ENCODE peak calls at places on chromosome 1, in eight cellular contexts. One of them, this sample, is unnamed.

GRCh38 chr1:37038703-37039093 is 4.4 kb upstream of the GRIK3 start:
- DNase-seq in cardiac septum: no peak
- DNase-seq in adrenal gland: no peak
- DNase-seq in body of pancreas: peak
- DNase-seq in activated T-cell treated with anti-CD3 and anti-CD28 coated beads, Interleukin-2, amount 50 U/mL, for 72 hours: no peak
- DNase-seq in mesenchymal stem cell: no peak
- DNase-seq in activated naive CD4-positive, alpha-beta T cell: no peak
- DNase-seq in SW 1271: no peak
- DNase-seq in this sample: no peak

GRCh38 chr1:183089025-183089639 is 65.9 kb downstream of the LAMC1 start:
- DNase-seq in cardiac septum: no peak
- DNase-seq in adrenal gland: no peak
- DNase-seq in body of pancreas: peak
- DNase-seq in activated T-cell treated with anti-CD3 and anti-CD28 coated beads, Interleukin-2, amount 50 U/mL, for 72 hours: no peak
- DNase-seq in mesenchymal stem cell: no peak
- DNase-seq in activated naive CD4-positive, alpha-beta T cell: no peak
- DNase-seq in SW 1271: no peak
- DNase-seq in this sample: no peak

GRCh38 chr1:52676249-52676903 is 21.8 kb downstream of the COA7 start:
- DNase-seq in cardiac septum: no peak
- DNase-seq in adrenal gland: peak
- DNase-seq in body of pancreas: peak
- DNase-seq in activated T-cell treated with anti-CD3 and anti-CD28 coated beads, Interleukin-2, amount 50 U/mL, for 72 hours: no peak
- DNase-seq in mesenchymal stem cell: no peak
- DNase-seq in activated naive CD4-positive, alpha-beta T cell: no peak
- DNase-seq in SW 1271: no peak
- DNase-seq in this sample: no peak

GRCh38 chr1:238485062-238485905 is 594.6 kb upstream of the ZP4 start:
- DNase-seq in cardiac septum: no peak
- DNase-seq in adrenal gland: no peak
- DNase-seq in body of pancreas: no peak
- DNase-seq in activated T-cell treated with anti-CD3 and anti-CD28 coated beads, Interleukin-2, amount 50 U/mL, for 72 hours: no peak
- DNase-seq in mesenchymal stem cell: peak
- DNase-seq in activated naive CD4-positive, alpha-beta T cell: no peak
- DNase-seq in SW 1271: peak
- DNase-seq in this sample: peak

GRCh38 chr1:28163496-28164120 is 12.9 kb downstream of the PTAFR start:
- DNase-seq in cardiac septum: no peak
- DNase-seq in adrenal gland: peak
- DNase-seq in body of pancreas: no peak
- DNase-seq in activated T-cell treated with anti-CD3 and anti-CD28 coated beads, Interleukin-2, amount 50 U/mL, for 72 hours: no peak
- DNase-seq in mesenchymal stem cell: no peak
- DNase-seq in activated naive CD4-positive, alpha-beta T cell: no peak
- DNase-seq in SW 1271: no peak
- DNase-seq in this sample: peak

GRCh38 chr1:33130297-33130696 is 49.3 kb downstream of the AZIN2 start:
- DNase-seq in cardiac septum: no peak
- DNase-seq in adrenal gland: no peak
- DNase-seq in body of pancreas: no peak
- DNase-seq in activated T-cell treated with anti-CD3 and anti-CD28 coated beads, Interleukin-2, amount 50 U/mL, for 72 hours: peak
- DNase-seq in mesenchymal stem cell: no peak
- DNase-seq in activated naive CD4-positive, alpha-beta T cell: no peak
- DNase-seq in SW 1271: no peak
- DNase-seq in this sample: no peak

GRCh38 chr1:225554216-225554812 is 98.6 kb downstream of the ENAH start:
- DNase-seq in cardiac septum: no peak
- DNase-seq in adrenal gland: no peak
- DNase-seq in body of pancreas: no peak
- DNase-seq in activated T-cell treated with anti-CD3 and anti-CD28 coated beads, Interleukin-2, amount 50 U/mL, for 72 hours: no peak
- DNase-seq in mesenchymal stem cell: peak
- DNase-seq in activated naive CD4-positive, alpha-beta T cell: no peak
- DNase-seq in SW 1271: no peak
- DNase-seq in this sample: no peak

GRCh38 chr1:230909974-230910754 is 41.8 kb upstream of the C1orf198 start:
- DNase-seq in cardiac septum: no peak
- DNase-seq in adrenal gland: no peak
- DNase-seq in body of pancreas: no peak
- DNase-seq in activated T-cell treated with anti-CD3 and anti-CD28 coated beads, Interleukin-2, amount 50 U/mL, for 72 hours: no peak
- DNase-seq in mesenchymal stem cell: no peak
- DNase-seq in activated naive CD4-positive, alpha-beta T cell: no peak
- DNase-seq in SW 1271: no peak
- DNase-seq in this sample: no peak

GRCh38 chr1:202770135-202770534 is 38.1 kb downstream of the KDM5B start:
- DNase-seq in cardiac septum: no peak
- DNase-seq in adrenal gland: no peak
- DNase-seq in body of pancreas: no peak
- DNase-seq in activated T-cell treated with anti-CD3 and anti-CD28 coated beads, Interleukin-2, amount 50 U/mL, for 72 hours: no peak
- DNase-seq in mesenchymal stem cell: no peak
- DNase-seq in activated naive CD4-positive, alpha-beta T cell: no peak
- DNase-seq in SW 1271: no peak
- DNase-seq in this sample: no peak

GRCh38 chr1:171961861-171962260 is 120.6 kb downstream of the DNM3 start:
- DNase-seq in cardiac septum: no peak
- DNase-seq in adrenal gland: no peak
- DNase-seq in body of pancreas: no peak
- DNase-seq in activated T-cell treated with anti-CD3 and anti-CD28 coated beads, Interleukin-2, amount 50 U/mL, for 72 hours: no peak
- DNase-seq in mesenchymal stem cell: no peak
- DNase-seq in activated naive CD4-positive, alpha-beta T cell: no peak
- DNase-seq in SW 1271: no peak
- DNase-seq in this sample: no peak

GRCh38 chr1:200856716-200857352 is 15.9 kb upstream of the GPR25 start:
- DNase-seq in cardiac septum: no peak
- DNase-seq in adrenal gland: no peak
- DNase-seq in body of pancreas: no peak
- DNase-seq in activated T-cell treated with anti-CD3 and anti-CD28 coated beads, Interleukin-2, amount 50 U/mL, for 72 hours: no peak
- DNase-seq in mesenchymal stem cell: no peak
- DNase-seq in activated naive CD4-positive, alpha-beta T cell: no peak
- DNase-seq in SW 1271: no peak
- DNase-seq in this sample: no peak

GRCh38 chr1:81287681-81288080 is 513.1 kb upstream of the ADGRL2 start:
- DNase-seq in cardiac septum: no peak
- DNase-seq in adrenal gland: no peak
- DNase-seq in body of pancreas: no peak
- DNase-seq in activated T-cell treated with anti-CD3 and anti-CD28 coated beads, Interleukin-2, amount 50 U/mL, for 72 hours: no peak
- DNase-seq in mesenchymal stem cell: no peak
- DNase-seq in activated naive CD4-positive, alpha-beta T cell: no peak
- DNase-seq in SW 1271: no peak
- DNase-seq in this sample: no peak

GRCh38 chr1:59445040-59445439 is 148.1 kb downstream of the FGGY start:
- DNase-seq in cardiac septum: no peak
- DNase-seq in adrenal gland: no peak
- DNase-seq in body of pancreas: no peak
- DNase-seq in activated T-cell treated with anti-CD3 and anti-CD28 coated beads, Interleukin-2, amount 50 U/mL, for 72 hours: no peak
- DNase-seq in mesenchymal stem cell: peak
- DNase-seq in activated naive CD4-positive, alpha-beta T cell: no peak
- DNase-seq in SW 1271: no peak
- DNase-seq in this sample: no peak

GRCh38 chr1:31429583-31429982 is 16.6 kb downstream of the SERINC2 start:
- DNase-seq in cardiac septum: no peak
- DNase-seq in adrenal gland: peak
- DNase-seq in body of pancreas: no peak
- DNase-seq in activated T-cell treated with anti-CD3 and anti-CD28 coated beads, Interleukin-2, amount 50 U/mL, for 72 hours: no peak
- DNase-seq in mesenchymal stem cell: no peak
- DNase-seq in activated naive CD4-positive, alpha-beta T cell: no peak
- DNase-seq in SW 1271: no peak
- DNase-seq in this sample: peak

GRCh38 chr1:221900678-221901077 is 158.8 kb upstream of the DUSP10 start:
- DNase-seq in cardiac septum: no peak
- DNase-seq in adrenal gland: no peak
- DNase-seq in body of pancreas: no peak
- DNase-seq in activated T-cell treated with anti-CD3 and anti-CD28 coated beads, Interleukin-2, amount 50 U/mL, for 72 hours: no peak
- DNase-seq in mesenchymal stem cell: no peak
- DNase-seq in activated naive CD4-positive, alpha-beta T cell: no peak
- DNase-seq in SW 1271: no peak
- DNase-seq in this sample: no peak

GRCh38 chr1:116123837-116124533 is 12.8 kb downstream of the MAB21L3 start:
- DNase-seq in cardiac septum: no peak
- DNase-seq in adrenal gland: no peak
- DNase-seq in body of pancreas: no peak
- DNase-seq in activated T-cell treated with anti-CD3 and anti-CD28 coated beads, Interleukin-2, amount 50 U/mL, for 72 hours: no peak
- DNase-seq in mesenchymal stem cell: no peak
- DNase-seq in activated naive CD4-positive, alpha-beta T cell: no peak
- DNase-seq in SW 1271: no peak
- DNase-seq in this sample: no peak

GRCh38 chr1:66711420-66711819 is 40.8 kb upstream of the DYNLT5 start:
- DNase-seq in cardiac septum: no peak
- DNase-seq in adrenal gland: no peak
- DNase-seq in body of pancreas: no peak
- DNase-seq in activated T-cell treated with anti-CD3 and anti-CD28 coated beads, Interleukin-2, amount 50 U/mL, for 72 hours: no peak
- DNase-seq in mesenchymal stem cell: peak
- DNase-seq in activated naive CD4-positive, alpha-beta T cell: no peak
- DNase-seq in SW 1271: no peak
- DNase-seq in this sample: no peak

GRCh38 chr1:240946926-240947325 is 335.0 kb upstream of the GREM2 start:
- DNase-seq in cardiac septum: no peak
- DNase-seq in adrenal gland: peak
- DNase-seq in body of pancreas: peak
- DNase-seq in activated T-cell treated with anti-CD3 and anti-CD28 coated beads, Interleukin-2, amount 50 U/mL, for 72 hours: peak
- DNase-seq in mesenchymal stem cell: peak
- DNase-seq in activated naive CD4-positive, alpha-beta T cell: no peak
- DNase-seq in SW 1271: no peak
- DNase-seq in this sample: no peak

GRCh38 chr1:77014396-77014795 is 147.1 kb downstream of the ST6GALNAC5 start:
- DNase-seq in cardiac septum: no peak
- DNase-seq in adrenal gland: no peak
- DNase-seq in body of pancreas: no peak
- DNase-seq in activated T-cell treated with anti-CD3 and anti-CD28 coated beads, Interleukin-2, amount 50 U/mL, for 72 hours: no peak
- DNase-seq in mesenchymal stem cell: no peak
- DNase-seq in activated naive CD4-positive, alpha-beta T cell: no peak
- DNase-seq in SW 1271: no peak
- DNase-seq in this sample: no peak